ENCODE peak calls at places on chromosomes 3 and 15, in five cellular contexts. K is anterior cingulate cortex, W is ELF-1, O is Ammon's horn, T is uterus. H is an unnamed sample.

GRCh38 chr3:119700269-119700919 is 2.4 kb upstream of the CFAP91 start:
- DNase-seq in T (no peak), K (no peak), O (peak), W (no peak), H (no peak)

GRCh38 chr3:157081681-157082210 is 78.2 kb downstream of the CCNL1 start:
- DNase-seq in T (peak), O (peak), K (no peak), W (peak), H (no peak)

GRCh38 chr3:23824699-23825444 is 19.1 kb downstream of the UBE2E1 start:
- DNase-seq in O (no peak), T (no peak), W (no peak), K (no peak), H (no peak)

GRCh38 chr3:43773273-43774104 is 82.8 kb downstream of the ABHD5 start:
- DNase-seq in O (no peak), K (no peak), T (no peak), W (peak), H (peak)

GRCh38 chr3:23648326-23648964 is 157.3 kb upstream of the UBE2E1 start:
- DNase-seq in T (no peak), O (no peak), W (no peak), K (no peak), H (no peak)

GRCh38 chr3:130849111-130849552 is 44.8 kb upstream of the ATP2C1 start:
- DNase-seq in O (no peak), T (no peak), W (no peak), K (no peak), H (no peak)

GRCh38 chr3:10758304-10759037 is 57.6 kb upstream of the SLC6A11 start:
- DNase-seq in O (peak), K (peak), T (no peak), W (peak), H (peak)

GRCh38 chr15:55056500-55056899 is 140.2 kb downstream of the RSL24D1 start:
- DNase-seq in K (no peak), O (no peak), T (no peak), W (no peak), H (no peak)

GRCh38 chr15:38226867-38227266 is 25.8 kb upstream of the SPRED1 start:
- DNase-seq in W (no peak), K (peak), T (no peak), O (peak), H (peak)

GRCh38 chr15:68791431-68792283 is 29.0 kb downstream of the ANP32A start:
- DNase-seq in O (no peak), W (peak), K (no peak), T (no peak), H (no peak)

GRCh38 chr3:194905696-194906095 is 220.0 kb downstream of the FAM43A start:
- DNase-seq in W (no peak), O (no peak), K (no peak), T (no peak), H (no peak)

GRCh38 chr15:67823371-67824156 is 1.7 kb upstream of the SKOR1 start:
- DNase-seq in W (peak), O (no peak), T (no peak), K (no peak), H (no peak)

GRCh38 chr15:90934256-90934948 is 683 bp upstream of the UNC45A start:
- DNase-seq in O (peak), T (peak), W (peak), K (peak), H (peak)

GRCh38 chr3:468172-468571 is 271.6 kb downstream of the CHL1 start:
- DNase-seq in O (peak), K (no peak), W (no peak), T (no peak), H (no peak)

GRCh38 chr3:123583563-123583962 is 1.3 kb downstream of the HACD2 start:
- DNase-seq in W (no peak), O (no peak), K (no peak), T (no peak), H (no peak)

GRCh38 chr15:40762919-40763800 is 708 bp upstream of the GCHFR start:
- DNase-seq in K (no peak), O (no peak), T (peak), W (peak), H (peak)

GRCh38 chr15:81747477-81747876 is 298.3 kb downstream of the MEX3B start:
- DNase-seq in O (no peak), W (no peak), T (no peak), K (no peak), H (no peak)

GRCh38 chr3:43378066-43378935 is 92.0 kb downstream of the SNRK start:
- DNase-seq in W (peak), O (no peak), K (no peak), T (no peak), H (no peak)

GRCh38 chr3:9660972-9661371 is 11.7 kb downstream of the MTMR14 start:
- DNase-seq in T (no peak), O (no peak), W (no peak), K (no peak), H (no peak)

GRCh38 chr3:171187706-171188290 is 161.3 kb upstream of the SLC2A2 start:
- DNase-seq in T (no peak), W (peak), O (peak), K (no peak), H (no peak)

GRCh38 chr3:160684368-160684740 is 7.4 kb downstream of the ARL14 start:
- DNase-seq in T (no peak), O (no peak), K (no peak), W (no peak), H (no peak)

H was measured in caudate nucleus.